ENCODE peak calls at places on chromosome 18, in seven cellular contexts. Q is K562, T is HCT116, H is GM12878, C is H1, W is HepG2, B is SK-N-SH. A is an unnamed sample.

GRCh38 chr18:30748541-30748940 is 294.0 kb downstream of the DSC3 start:
- DNase-seq in C (no peak), Q (no peak), W (no peak), H (no peak), T (no peak), B (no peak), A (no peak)

GRCh38 chr18:62717059-62717849 is 1.9 kb downstream of the PHLPP1 start:
- DNase-seq in T (peak), C (no peak), B (peak), H (no peak), W (peak), Q (no peak), A (no peak)

GRCh38 chr18:2547477-2548087 is 23.7 kb downstream of the METTL4 start:
- DNase-seq in T (peak), C (no peak), W (peak), H (peak), B (peak), Q (peak), A (peak)

GRCh38 chr18:6161549-6161948 is 253.2 kb downstream of the L3MBTL4 start:
- DNase-seq in C (no peak), Q (no peak), H (no peak), B (no peak), W (no peak), T (no peak), A (no peak)

GRCh38 chr18:8303151-8303770 is 306.0 kb upstream of the RAB12 start:
- DNase-seq in H (no peak), W (no peak), T (no peak), B (no peak), C (no peak), Q (no peak), A (no peak)

GRCh38 chr18:28637897-28638296 is 461.0 kb upstream of the CDH2 start:
- DNase-seq in H (no peak), C (no peak), W (no peak), B (no peak), T (no peak), Q (no peak), A (no peak)

GRCh38 chr18:51425475-51425874 is 228.0 kb upstream of the MEX3C start:
- DNase-seq in W (no peak), Q (no peak), T (no peak), H (peak), C (no peak), B (no peak), A (no peak)

GRCh38 chr18:55588876-55589595 is 1.0 kb upstream of the TCF4 start:
- DNase-seq in H (no peak), C (no peak), Q (no peak), B (peak), W (no peak), T (no peak), A (no peak)

GRCh38 chr18:45056907-45057306 is 376.2 kb downstream of the SETBP1 start:
- DNase-seq in C (no peak), H (no peak), B (no peak), Q (no peak), T (no peak), W (no peak), A (no peak)

GRCh38 chr18:51461956-51462355 is 264.5 kb upstream of the MEX3C start:
- DNase-seq in T (no peak), W (no peak), Q (no peak), H (no peak), B (no peak), C (no peak), A (no peak)

GRCh38 chr18:63088262-63088661 is 231.3 kb downstream of the BCL2 start:
- DNase-seq in B (no peak), Q (no peak), H (no peak), C (peak), W (no peak), T (no peak), A (no peak)

GRCh38 chr18:35137632-35138031 is 96.4 kb downstream of the MAPRE2 start:
- DNase-seq in C (no peak), Q (peak), H (no peak), W (no peak), T (no peak), B (no peak), A (no peak)

GRCh38 chr18:34956663-34957062 is 84.5 kb upstream of the MAPRE2 start:
- DNase-seq in C (no peak), T (no peak), B (no peak), Q (no peak), H (no peak), W (no peak), A (no peak)

GRCh38 chr18:53004798-53005197 is 664.8 kb downstream of the DCC start:
- DNase-seq in C (no peak), Q (no peak), H (no peak), B (no peak), T (no peak), W (no peak), A (no peak)
- TF ChIP-seq CTCF in C (peak), Q (no peak), H (no peak), B (no peak), T (no peak), W (no peak), A (no peak)

GRCh38 chr18:74315464-74316256 is at the start of gene C18orf63:
- DNase-seq in Q (no peak), C (no peak), H (no peak), W (no peak), T (no peak), B (no peak), A (no peak)

GRCh38 chr18:74311000-74311399 is 4.6 kb upstream of the C18orf63 start:
- DNase-seq in H (no peak), Q (no peak), T (no peak), C (no peak), W (no peak), B (no peak), A (no peak)

GRCh38 chr18:74314759-74315463 is 728 bp upstream of the C18orf63 start:
- DNase-seq in W (no peak), C (no peak), Q (no peak), B (no peak), H (no peak), T (no peak), A (no peak)

DNA sequence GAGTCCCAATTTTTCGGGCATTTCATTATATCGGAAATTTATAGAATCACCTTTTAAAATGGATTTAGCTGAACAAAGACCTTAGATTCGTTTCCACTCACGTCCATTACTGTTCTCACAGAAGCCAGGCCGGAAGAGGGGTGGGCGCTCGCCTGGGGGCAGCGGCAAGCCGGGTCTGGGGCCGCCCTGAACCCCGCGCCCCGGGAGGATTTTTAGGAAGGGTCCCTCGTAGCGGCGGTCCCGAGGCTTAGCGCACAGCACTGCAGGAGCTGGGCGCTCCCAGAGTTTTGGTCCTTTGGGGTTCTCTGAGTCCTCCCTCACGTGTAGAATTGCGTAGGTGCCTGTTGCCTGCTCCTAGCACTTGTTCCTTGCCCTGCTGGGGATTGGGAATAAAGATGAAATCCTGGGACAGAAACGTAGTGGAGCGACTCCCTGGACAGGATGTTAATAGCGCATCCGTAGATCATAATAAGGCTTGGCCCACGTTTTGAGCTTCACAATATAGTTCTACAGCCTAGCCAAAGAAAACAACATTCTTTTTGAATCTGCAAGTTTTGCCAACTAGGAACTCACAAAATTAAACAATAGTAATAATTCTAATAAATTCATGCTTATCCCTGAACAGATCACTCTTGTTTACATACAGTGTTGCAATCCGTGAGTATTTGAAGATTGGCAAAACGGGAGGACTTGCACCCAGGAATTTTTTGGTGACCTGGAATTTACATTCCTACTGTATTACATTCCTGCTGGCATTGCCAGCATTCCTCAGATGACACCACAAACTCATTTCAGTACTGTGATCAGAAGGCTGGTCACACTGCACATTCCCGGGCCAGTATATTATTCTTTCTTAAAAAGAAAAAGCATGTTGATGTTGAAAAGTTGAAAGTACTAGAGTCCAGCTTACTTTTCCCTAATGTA is 880 bp downstream of the C18orf63 start:
- DNase-seq in C (no peak), H (no peak), T (no peak), W (peak), Q (no peak), B (no peak), A (no peak)
- TF ChIP-seq POLR2AphosphoS5 in C (no peak), H (no peak), T (no peak), W (no peak), Q (no peak), B (no peak), A (no peak)

DNA sequence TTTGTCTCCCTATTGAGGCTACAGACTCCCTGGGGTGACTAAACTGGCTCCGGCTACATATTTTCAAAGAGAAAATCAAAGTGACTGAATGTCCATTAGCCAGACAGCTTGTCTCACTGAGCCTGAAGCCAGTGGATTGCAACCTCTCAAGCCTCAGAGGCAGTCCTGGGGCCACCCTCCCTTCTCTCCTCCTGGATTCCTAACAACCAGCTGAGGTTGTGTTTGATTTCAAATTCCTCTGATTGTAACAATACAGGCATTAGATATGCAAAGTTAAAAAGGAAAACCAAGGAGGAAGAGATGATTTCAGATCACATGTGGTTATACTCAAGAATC is 101.0 kb upstream of the LMAN1 start:
- DNase-seq in C (no peak), W (no peak), Q (no peak), B (peak), T (no peak), H (no peak), A (no peak)
- TF ChIP-seq SIN3A in C (no peak), W (no peak), Q (no peak), B (no peak), T (no peak), H (no peak), A (no peak)

GRCh38 chr18:78875268-78875997 is 104.2 kb upstream of the SALL3 start:
- DNase-seq in W (peak), H (no peak), Q (peak), C (peak), T (peak), B (peak), A (peak)
- TF ChIP-seq CTCF in W (peak), H (peak), Q (peak), C (peak), T (peak), B (peak), A (peak)

GRCh38 chr18:76911440-76911839 is 89.1 kb downstream of the ZNF236 start:
- DNase-seq in B (no peak), T (no peak), H (no peak), W (no peak), Q (no peak), C (no peak), A (no peak)

GRCh38 chr18:76914796-76915195 is 92.4 kb downstream of the ZNF236 start:
- DNase-seq in B (no peak), H (no peak), C (no peak), T (no peak), Q (no peak), W (no peak), A (no peak)

GRCh38 chr18:76914314-76914713 is 92.0 kb downstream of the ZNF236 start:
- DNase-seq in C (no peak), W (no peak), H (no peak), Q (no peak), T (no peak), B (no peak), A (no peak)

GRCh38 chr18:76909418-76909817 is 87.1 kb downstream of the ZNF236 start:
- DNase-seq in W (no peak), B (no peak), Q (no peak), H (no peak), T (no peak), C (no peak), A (no peak)

GRCh38 chr18:76913583-76913982 is 91.2 kb downstream of the ZNF236 start:
- DNase-seq in T (no peak), B (no peak), Q (no peak), W (no peak), H (no peak), C (no peak), A (no peak)
- TF ChIP-seq POLR2AphosphoS5 in T (no peak), B (no peak), Q (no peak), W (no peak), H (no peak), C (no peak), A (no peak)

DNA sequence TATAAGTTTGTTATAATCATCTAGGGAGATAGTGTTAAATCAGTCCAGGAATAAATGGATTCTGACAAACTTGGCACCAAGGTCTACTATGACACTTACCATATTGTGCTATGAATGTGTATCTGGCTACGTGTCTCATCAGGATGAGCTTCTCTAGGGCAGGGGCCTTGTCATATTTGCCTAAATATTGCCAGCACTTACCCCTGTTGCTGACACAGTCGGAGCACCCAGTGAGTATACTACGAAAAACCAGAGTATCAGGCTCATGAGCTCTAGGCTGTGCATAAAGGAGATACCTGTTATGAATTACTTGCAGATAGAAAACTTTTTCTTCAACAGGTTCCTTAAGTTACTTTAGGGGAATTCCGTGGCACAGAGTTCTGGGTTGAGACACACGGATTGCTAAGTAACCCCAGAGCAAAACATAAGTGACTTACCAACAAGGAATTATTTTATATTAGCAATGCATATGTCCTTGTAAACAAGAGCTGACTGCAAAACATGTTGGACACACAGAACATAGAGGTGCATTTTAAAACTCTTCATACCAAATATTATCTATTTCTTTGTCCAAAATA is 7.7 kb upstream of the TTC39C start:
- DNase-seq in Q (no peak), C (no peak), H (no peak), B (no peak), T (no peak), W (no peak), A (no peak)
- TF ChIP-seq SIN3A in Q (no peak), C (no peak), H (no peak), B (no peak), T (no peak), W (no peak), A (no peak)

DNA sequence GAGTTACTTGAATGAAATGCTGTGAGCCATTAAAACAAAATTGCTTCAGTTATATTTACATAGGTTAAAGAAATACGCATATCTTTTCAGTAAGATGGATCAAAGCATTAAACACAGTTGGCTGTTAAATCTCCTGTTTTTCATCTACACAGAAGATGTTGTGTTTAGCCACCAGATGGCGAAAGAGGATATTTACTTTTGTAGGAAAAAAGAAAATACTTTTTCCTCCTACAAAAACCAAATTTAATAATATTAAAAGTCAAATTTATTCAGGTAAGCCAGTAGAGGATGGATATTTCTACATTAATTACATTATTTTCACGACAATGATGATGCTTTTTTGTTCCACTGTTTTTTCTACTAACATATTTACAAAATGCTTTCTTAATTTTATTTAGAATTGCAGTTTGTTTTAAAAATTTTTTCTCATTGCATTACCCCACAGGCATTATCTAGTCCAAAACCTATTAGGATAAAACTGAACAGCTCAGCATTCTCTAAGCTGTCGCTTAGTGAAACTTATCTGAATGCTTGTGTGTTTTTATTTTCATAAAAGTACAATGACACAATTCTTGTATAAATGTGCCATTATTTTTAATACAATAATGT is 173.7 kb downstream of the ASXL3 start:
- DNase-seq in T (no peak), H (no peak), W (no peak), Q (no peak), C (no peak), B (no peak), A (no peak)
- TF ChIP-seq CTCF in T (peak), H (peak), W (peak), Q (no peak), C (peak), B (peak), A (peak)

GRCh38 chr18:12121175-12122095 is 27.8 kb downstream of the ANKRD62 start:
- DNase-seq in C (no peak), H (no peak), B (no peak), Q (peak), T (peak), W (peak), A (no peak)

GRCh38 chr18:12113999-12114646 is 20.5 kb downstream of the ANKRD62 start:
- DNase-seq in T (no peak), B (no peak), C (no peak), W (no peak), Q (no peak), H (no peak), A (no peak)

GRCh38 chr18:12119358-12119757 is 25.7 kb downstream of the ANKRD62 start:
- DNase-seq in H (no peak), W (no peak), T (no peak), B (no peak), Q (no peak), C (no peak), A (no peak)
- TF ChIP-seq POLR2AphosphoS5 in H (no peak), W (no peak), T (no peak), B (no peak), Q (no peak), C (no peak), A (no peak)

GRCh38 chr18:48777026-48777736 is 173.6 kb downstream of the SMAD7 start:
- DNase-seq in W (peak), T (no peak), B (peak), Q (peak), C (peak), H (no peak), A (no peak)
- TF ChIP-seq SIN3A in W (no peak), T (no peak), B (no peak), Q (no peak), C (no peak), H (no peak), A (no peak)

A was measured in Panc1.